ENCODE peak calls at places on chromosomes 2 and 18, in nine cellular contexts. M is Panc1; T is IMR-90; E is suprapubic skin; I is trophoblast cell; W is DND-41; F is CD8-positive, alpha-beta T cell; H is iPS DF 6.9; K is psoas muscle. P is an unnamed sample. For H3K27me3, the result is how much of the 10 kb centered on the place peaks cover.

GRCh38 chr2:177242136-177242987 is 22.2 kb downstream of the NFE2L2 start:
- DNase-seq in F (no peak), T (peak), I (peak), E (no peak), M (peak), W (no peak), K (no peak), H (no peak), P (no peak)

GRCh38 chr18:42576141-42576540 is 539.3 kb downstream of the RIT2 start:
- DNase-seq in T (no peak), M (no peak), K (no peak), E (no peak), F (no peak), I (no peak), W (no peak), H (no peak), P (no peak)

GRCh38 chr18:57185434-57185833 is 38.5 kb downstream of the BOD1L2 start:
- DNase-seq in E (no peak), W (no peak), K (no peak), F (no peak), I (no peak), T (no peak), M (no peak), H (no peak), P (no peak)

GRCh38 chr2:196437626-196438025 is 201.9 kb upstream of the CCDC150 start:
- DNase-seq in M (no peak), E (no peak), T (no peak), K (no peak), W (no peak), I (no peak), F (no peak), H (no peak), P (no peak)

GRCh38 chr2:231034291-231034882 is 2.9 kb upstream of the C2orf72 start:
- DNase-seq in W (no peak), F (no peak), E (no peak), K (no peak), I (no peak), T (no peak), H (no peak), M (no peak), P (no peak)

GRCh38 chr18:44229693-44230108 is 451.0 kb upstream of the SETBP1 start:
- DNase-seq in K (peak), M (no peak), W (no peak), E (peak), T (peak), I (no peak), F (no peak), H (no peak), P (no peak)

GRCh38 chr2:105525201-105525600 is 126.3 kb upstream of the FHL2 start:
- DNase-seq in I (no peak), T (no peak), E (no peak), K (no peak), W (no peak), M (no peak), F (no peak), H (no peak), P (no peak)

GRCh38 chr2:226405465-226405864 is 394.2 kb downstream of the IRS1 start:
- DNase-seq in T (no peak), M (no peak), H (no peak), W (no peak), E (no peak), K (no peak), F (no peak), I (no peak), P (no peak)

GRCh38 chr2:208440716-208441115 is 34.1 kb downstream of the PTH2R start:
- DNase-seq in W (no peak), F (no peak), E (no peak), K (no peak), M (no peak), I (no peak), T (no peak), H (no peak), P (no peak)

DNA sequence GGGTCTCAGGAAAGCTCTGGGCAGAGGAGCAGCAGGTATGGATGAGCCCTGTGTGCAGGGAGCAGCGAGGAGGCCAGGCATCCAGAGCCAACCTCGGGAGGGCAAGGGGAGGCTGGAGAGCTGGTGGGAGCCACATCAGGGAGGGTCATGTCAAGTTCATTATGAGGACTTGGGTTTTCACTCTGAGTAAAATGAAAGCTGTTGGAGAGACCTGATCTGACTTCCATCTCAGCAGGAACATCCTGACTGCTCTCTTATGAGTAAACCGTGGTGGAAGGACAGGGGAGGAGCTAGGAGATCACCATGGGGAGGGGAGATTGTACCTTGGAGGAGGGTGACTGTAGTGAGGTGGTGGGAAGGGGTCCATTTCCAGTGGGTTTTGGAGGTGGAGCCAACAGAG is 209.8 kb downstream of the LDLRAD4 start:
- DNase-seq in I (no peak), H (no peak), F (no peak), W (no peak), T (no peak), M (no peak), E (no peak), K (no peak), P (no peak)
- H3K27ac ChIP-seq in I (no peak), H (no peak), F (no peak), W (peak), T (no peak), M (no peak), E (no peak), K (no peak), P (no peak)

GRCh38 chr2:98346259-98347236 is at the start of gene CNGA3:
- DNase-seq in M (no peak), E (no peak), W (peak), K (peak), I (no peak), H (no peak), F (no peak), T (peak), P (peak)

GRCh38 chr2:98355881-98356280 is 9.6 kb downstream of the CNGA3 start:
- DNase-seq in E (no peak), W (no peak), T (no peak), I (peak), H (no peak), K (no peak), F (no peak), M (no peak), P (no peak)

GRCh38 chr2:98347298-98348065 is 1.2 kb downstream of the CNGA3 start:
- DNase-seq in I (no peak), F (no peak), H (no peak), T (no peak), K (no peak), W (no peak), E (no peak), M (no peak), P (no peak)

GRCh38 chr2:98348066-98348561 is 1.9 kb downstream of the CNGA3 start:
- DNase-seq in I (no peak), E (no peak), K (no peak), W (no peak), T (no peak), H (no peak), F (no peak), M (no peak), P (no peak)

DNA sequence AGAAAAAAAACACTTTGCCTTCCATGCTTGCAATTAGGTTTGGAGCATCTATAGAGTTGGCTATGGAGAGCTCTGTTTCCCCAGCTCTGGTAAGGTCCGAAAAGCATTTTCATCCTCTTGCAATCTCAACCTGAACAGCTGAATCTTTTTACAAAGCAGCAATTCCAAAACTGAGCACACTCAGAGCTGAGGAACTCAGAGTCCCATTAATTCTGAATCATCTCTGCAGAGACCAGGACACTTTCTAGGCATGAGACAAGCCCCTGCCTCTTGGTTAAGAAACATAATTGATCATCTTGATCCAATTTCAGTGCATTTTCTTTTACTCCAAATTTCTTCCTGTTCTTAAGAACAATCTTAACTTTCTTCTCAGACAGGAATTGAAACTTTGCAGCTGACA is 4.2 kb downstream of the CNGA3 start:
- DNase-seq in E (no peak), F (no peak), W (no peak), M (no peak), T (no peak), I (no peak), K (no peak), H (no peak), P (no peak)
- H3K27me3 ChIP-seq in E (half or more), F (under half), W (under half), M (under half), T (half or more), I (under half), K (under half), H (under half), P (under half)

GRCh38 chr2:20444993-20445910 is 1.6 kb upstream of the RHOB start:
- DNase-seq in T (no peak), H (no peak), K (peak), I (no peak), E (peak), W (no peak), F (no peak), M (no peak), P (no peak)
- H3K27ac ChIP-seq in T (no peak), H (no peak), K (peak), I (peak), E (peak), W (no peak), F (no peak), M (no peak), P (no peak)

DNA sequence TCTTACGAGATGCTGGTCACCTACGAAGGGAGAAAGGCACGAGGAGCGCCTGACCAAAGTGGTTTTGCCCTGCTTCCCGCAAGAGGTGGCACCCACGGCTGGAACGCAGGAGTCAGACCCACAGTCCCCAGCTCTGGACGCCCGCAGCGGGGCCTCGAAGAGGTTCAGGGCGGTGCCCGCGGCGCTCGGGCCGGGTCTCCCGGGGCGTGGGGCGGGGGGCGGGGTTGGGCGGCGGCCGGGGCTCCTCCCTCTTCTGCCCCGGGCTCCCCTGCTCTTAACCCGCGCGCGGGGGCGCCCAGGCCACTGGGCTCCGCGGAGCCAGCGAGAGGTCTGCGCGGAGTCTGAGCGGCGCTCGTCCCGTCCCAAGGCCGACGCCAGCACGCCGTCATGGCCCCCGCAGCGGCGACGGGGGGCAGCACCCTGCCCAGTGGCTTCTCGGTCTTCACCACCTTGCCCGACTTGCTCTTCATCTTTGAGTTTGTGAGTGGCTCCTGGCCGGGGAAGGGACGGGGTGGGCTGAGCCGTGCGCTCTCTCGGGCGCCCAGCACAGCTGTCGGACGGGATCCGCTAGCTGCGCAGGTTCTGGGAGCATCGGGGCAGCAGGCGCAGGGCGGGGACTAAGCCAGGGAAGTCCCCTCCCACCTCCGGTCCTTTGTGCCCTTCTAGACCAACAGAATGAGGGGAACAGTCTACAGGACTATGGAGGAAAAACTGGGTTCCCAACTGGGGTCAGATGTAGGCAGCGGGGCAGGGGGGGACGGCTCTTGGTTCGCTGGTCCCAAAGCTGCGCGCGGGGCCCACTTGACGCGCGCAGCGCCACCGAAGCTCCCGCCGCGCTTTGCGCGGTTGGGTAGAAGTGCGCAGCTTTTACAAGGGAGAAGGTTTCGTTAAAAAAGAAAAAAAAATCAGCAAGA is at the start of gene MAL:
- DNase-seq in I (no peak), W (peak), H (peak), M (no peak), T (no peak), K (no peak), F (peak), E (no peak), P (peak)
- H3K27me3 ChIP-seq in I (under half), W (under half), H (under half), M (under half), T (half or more), K (under half), F (under half), E (half or more), P (under half)

P was measured in CD4-positive, alpha-beta memory T cell.